ENCODE peak calls at places on chromosomes 5 and 9, in six cellular contexts. E is AG09309; G is posterior cingulate gyrus; D is AG04449; O is hippocampal formation; S is activated T-cell treated with anti-CD3 and anti-CD28 coated beads, Interleukin-2, amount 50 U/mL, for 24 hours. P is an unnamed sample.

GRCh38 chr5:172114875-172115422 is 73.1 kb downstream of the STK10 start:
- DNase-seq in E (no peak), G (peak; percentile 69), D (no peak), O (no peak), S (peak; percentile 86), P (no peak)

GRCh38 chr9:93198117-93198838 is 14.3 kb downstream of the WNK2 start:
- DNase-seq in E (no peak), G (peak; percentile 83), D (no peak), O (no peak), S (no peak), P (no peak)

GRCh38 chr9:18520395-18520794 is 46.4 kb downstream of the ADAMTSL1 start:
- DNase-seq in E (no peak), G (no peak), D (no peak), O (no peak), S (no peak), P (no peak)

GRCh38 chr9:120713257-120714087 is 798 bp downstream of the MEGF9 start:
- DNase-seq in E (no peak), G (peak; percentile 89), D (no peak), O (no peak), S (peak; percentile 55), P (no peak)

GRCh38 chr5:64074533-64074932 is 91.1 kb upstream of the RNF180 start:
- DNase-seq in E (peak; percentile 1), G (no peak), D (no peak), O (peak; percentile 16), S (no peak), P (peak; percentile 8)

GRCh38 chr9:133585481-133586367 is 23.5 kb downstream of the FAM163B start:
- DNase-seq in E (no peak), G (peak; percentile 85), D (no peak), O (no peak), S (no peak), P (peak; percentile 78)

GRCh38 chr5:51960617-51961115 is 577.4 kb downstream of the ISL1 start:
- DNase-seq in E (no peak), G (no peak), D (no peak), O (peak; percentile 4), S (no peak), P (peak; percentile 6)

GRCh38 chr5:17223375-17224185 is 6.1 kb downstream of the BASP1 start:
- DNase-seq in E (no peak), G (no peak), D (no peak), O (no peak), S (no peak), P (no peak)

GRCh38 chr5:125521289-125521688 is 774.9 kb upstream of the ZNF608 start:
- DNase-seq in E (no peak), G (no peak), D (no peak), O (no peak), S (no peak), P (no peak)

P was measured in NCI-H510A treated with DMSO at 0.1 percent for 48 hours.